ENCODE peak calls at places on chromosomes 5 and 9, in seven cellular contexts. One of them, this sample, is unnamed.

GRCh38 chr5:109997191-109997590 is 307.5 kb downstream of the MAN2A1 start:
- DNase-seq in prostate gland: no peak
- DNase-seq in astrocyte of the spinal cord: no peak
- DNase-seq in mesenchymal stem cell: no peak
- DNase-seq in heart right ventricle: no peak
- DNase-seq in H1: no peak
- DNase-seq in body of pancreas: no peak
- DNase-seq in this sample: no peak

GRCh38 chr9:121826711-121827110 is 175.3 kb downstream of the DAB2IP start:
- DNase-seq in H1: no peak
- DNase-seq in heart right ventricle: no peak
- DNase-seq in prostate gland: no peak
- DNase-seq in body of pancreas: no peak
- DNase-seq in astrocyte of the spinal cord: no peak
- DNase-seq in mesenchymal stem cell: no peak
- DNase-seq in this sample: no peak

GRCh38 chr5:107248065-107248695 is 422.6 kb downstream of the EFNA5 start:
- DNase-seq in H1: peak
- DNase-seq in body of pancreas: peak
- DNase-seq in heart right ventricle: peak
- DNase-seq in astrocyte of the spinal cord: peak
- DNase-seq in mesenchymal stem cell: peak
- DNase-seq in prostate gland: peak
- DNase-seq in this sample: peak

GRCh38 chr5:139335811-139336210 is 5.8 kb upstream of the PAIP2 start:
- DNase-seq in prostate gland: no peak
- DNase-seq in mesenchymal stem cell: no peak
- DNase-seq in astrocyte of the spinal cord: no peak
- DNase-seq in body of pancreas: no peak
- DNase-seq in H1: no peak
- DNase-seq in heart right ventricle: no peak
- DNase-seq in this sample: no peak

GRCh38 chr5:142095035-142095434 is 13.5 kb upstream of the NDFIP1 start:
- DNase-seq in heart right ventricle: no peak
- DNase-seq in H1: no peak
- DNase-seq in prostate gland: no peak
- DNase-seq in astrocyte of the spinal cord: no peak
- DNase-seq in mesenchymal stem cell: no peak
- DNase-seq in body of pancreas: no peak
- DNase-seq in this sample: no peak

GRCh38 chr5:56561-57290 is 35.2 kb upstream of the PLEKHG4B start:
- DNase-seq in mesenchymal stem cell: peak
- DNase-seq in body of pancreas: peak
- DNase-seq in H1: no peak
- DNase-seq in heart right ventricle: no peak
- DNase-seq in prostate gland: no peak
- DNase-seq in astrocyte of the spinal cord: peak
- DNase-seq in this sample: no peak

GRCh38 chr5:31844615-31845345 is 205.8 kb downstream of the PDZD2 start:
- DNase-seq in astrocyte of the spinal cord: no peak
- DNase-seq in prostate gland: no peak
- DNase-seq in heart right ventricle: no peak
- DNase-seq in mesenchymal stem cell: no peak
- DNase-seq in H1: no peak
- DNase-seq in body of pancreas: no peak
- DNase-seq in this sample: no peak

GRCh38 chr9:21873540-21874221 is 71.2 kb downstream of the MTAP start:
- DNase-seq in heart right ventricle: no peak
- DNase-seq in prostate gland: no peak
- DNase-seq in mesenchymal stem cell: peak
- DNase-seq in H1: no peak
- DNase-seq in astrocyte of the spinal cord: peak
- DNase-seq in body of pancreas: no peak
- DNase-seq in this sample: no peak

GRCh38 chr5:150122158-150122510 is 33.5 kb downstream of the PDGFRB start:
- DNase-seq in astrocyte of the spinal cord: no peak
- DNase-seq in body of pancreas: no peak
- DNase-seq in heart right ventricle: no peak
- DNase-seq in H1: no peak
- DNase-seq in prostate gland: no peak
- DNase-seq in mesenchymal stem cell: no peak
- DNase-seq in this sample: no peak

GRCh38 chr9:129193655-129194054 is 15.6 kb upstream of the IER5L start:
- DNase-seq in H1: no peak
- DNase-seq in astrocyte of the spinal cord: no peak
- DNase-seq in mesenchymal stem cell: no peak
- DNase-seq in body of pancreas: no peak
- DNase-seq in prostate gland: no peak
- DNase-seq in heart right ventricle: no peak
- DNase-seq in this sample: no peak

GRCh38 chr9:83403864-83404263 is 134.3 kb downstream of the FRMD3 start:
- DNase-seq in H1: no peak
- DNase-seq in heart right ventricle: no peak
- DNase-seq in mesenchymal stem cell: no peak
- DNase-seq in body of pancreas: no peak
- DNase-seq in prostate gland: no peak
- DNase-seq in astrocyte of the spinal cord: peak
- DNase-seq in this sample: no peak

GRCh38 chr5:152113401-152113800 is 188.8 kb upstream of the GLRA1 start:
- DNase-seq in H1: no peak
- DNase-seq in astrocyte of the spinal cord: peak
- DNase-seq in body of pancreas: no peak
- DNase-seq in prostate gland: no peak
- DNase-seq in mesenchymal stem cell: no peak
- DNase-seq in heart right ventricle: no peak
- DNase-seq in this sample: no peak

DNA sequence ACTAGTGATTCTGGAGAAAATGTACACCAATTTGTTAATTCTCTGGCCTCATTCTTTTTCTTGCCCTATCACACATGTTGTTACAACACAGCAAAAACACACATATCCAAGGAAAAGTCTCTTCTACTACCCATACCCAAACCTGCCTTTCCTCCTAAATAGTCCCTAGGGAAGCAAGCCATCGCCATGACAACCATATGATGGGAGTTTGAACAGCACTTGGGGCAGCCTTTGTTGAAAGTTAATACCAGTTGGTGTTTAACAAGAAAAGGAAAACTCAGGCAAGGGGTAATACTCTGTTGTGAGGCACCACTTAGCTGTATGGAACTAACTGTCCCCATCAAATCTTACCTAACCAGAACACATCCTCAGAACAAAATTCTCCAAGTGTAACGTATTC is 1.7 kb downstream of the TRPM3 start:
- DNase-seq in astrocyte of the spinal cord: no peak
- DNase-seq in heart right ventricle: no peak
- DNase-seq in prostate gland: no peak
- DNase-seq in H1: no peak
- DNase-seq in body of pancreas: no peak
- DNase-seq in mesenchymal stem cell: no peak
- DNase-seq in this sample: peak
- H3K4me3 ChIP-seq in astrocyte of the spinal cord: no peak
- H3K4me3 ChIP-seq in heart right ventricle: no peak
- H3K4me3 ChIP-seq in prostate gland: no peak
- H3K4me3 ChIP-seq in H1: peak
- H3K4me3 ChIP-seq in body of pancreas: no peak
- H3K4me3 ChIP-seq in mesenchymal stem cell: no peak
- H3K4me3 ChIP-seq in this sample: no peak

DNA sequence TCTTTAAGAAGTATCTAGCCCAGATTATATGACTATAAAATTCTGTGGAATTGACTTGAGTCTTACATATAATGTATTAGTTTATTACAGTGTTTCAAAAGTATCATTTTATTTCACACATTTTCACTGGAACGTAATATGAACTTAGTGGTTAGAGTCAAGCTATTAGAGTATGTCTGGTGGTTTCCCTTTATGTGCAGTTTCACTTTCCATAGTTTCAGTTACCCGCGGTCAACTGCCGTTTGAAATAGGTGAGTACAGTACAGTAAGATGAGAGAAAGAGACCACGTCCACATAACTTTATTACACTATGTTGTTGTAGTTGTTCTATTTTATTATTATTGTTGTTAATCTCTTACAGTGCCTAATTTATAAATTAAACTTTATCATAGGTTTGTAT is 50.5 kb downstream of the COMMD10 start:
- DNase-seq in H1: no peak
- DNase-seq in astrocyte of the spinal cord: no peak
- DNase-seq in mesenchymal stem cell: no peak
- DNase-seq in body of pancreas: no peak
- DNase-seq in heart right ventricle: no peak
- DNase-seq in prostate gland: no peak
- DNase-seq in this sample: no peak
- H3K4me3 ChIP-seq in H1: no peak
- H3K4me3 ChIP-seq in astrocyte of the spinal cord: no peak
- H3K4me3 ChIP-seq in mesenchymal stem cell: no peak
- H3K4me3 ChIP-seq in body of pancreas: no peak
- H3K4me3 ChIP-seq in heart right ventricle: no peak
- H3K4me3 ChIP-seq in prostate gland: no peak
- H3K4me3 ChIP-seq in this sample: no peak

DNA sequence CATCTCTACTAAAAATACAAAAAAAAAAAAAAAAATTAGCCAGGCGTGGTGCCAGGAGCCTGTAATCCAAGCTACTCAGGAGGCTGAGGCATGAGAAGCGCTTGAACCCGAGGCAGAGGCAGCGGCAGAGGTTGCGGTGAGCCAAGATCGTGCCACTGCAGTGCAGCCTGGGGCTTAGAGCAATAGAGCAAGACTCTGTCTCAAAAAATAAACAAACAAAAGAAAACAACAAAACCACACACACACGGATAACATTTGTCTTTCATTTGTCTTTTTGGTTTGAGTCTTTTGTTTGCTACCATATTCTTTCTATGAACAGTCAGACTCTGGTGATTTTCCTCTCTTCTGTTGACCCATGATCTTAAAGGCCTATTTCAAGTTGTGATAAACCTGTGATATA is 1168.3 kb upstream of the WWC1 start:
- DNase-seq in prostate gland: no peak
- DNase-seq in astrocyte of the spinal cord: no peak
- DNase-seq in H1: no peak
- DNase-seq in heart right ventricle: no peak
- DNase-seq in mesenchymal stem cell: no peak
- DNase-seq in body of pancreas: no peak
- DNase-seq in this sample: no peak
- H3K4me3 ChIP-seq in prostate gland: no peak
- H3K4me3 ChIP-seq in astrocyte of the spinal cord: no peak
- H3K4me3 ChIP-seq in H1: no peak
- H3K4me3 ChIP-seq in heart right ventricle: no peak
- H3K4me3 ChIP-seq in mesenchymal stem cell: no peak
- H3K4me3 ChIP-seq in body of pancreas: no peak
- H3K4me3 ChIP-seq in this sample: no peak

GRCh38 chr5:78505860-78506259 is 142.7 kb downstream of the LHFPL2 start:
- DNase-seq in H1: no peak
- DNase-seq in heart right ventricle: no peak
- DNase-seq in prostate gland: no peak
- DNase-seq in mesenchymal stem cell: no peak
- DNase-seq in body of pancreas: no peak
- DNase-seq in astrocyte of the spinal cord: no peak
- DNase-seq in this sample: no peak

GRCh38 chr5:78503958-78504357 is 143.5 kb downstream of the SCAMP1 start:
- DNase-seq in mesenchymal stem cell: no peak
- DNase-seq in H1: no peak
- DNase-seq in body of pancreas: no peak
- DNase-seq in prostate gland: no peak
- DNase-seq in astrocyte of the spinal cord: no peak
- DNase-seq in heart right ventricle: no peak
- DNase-seq in this sample: no peak

GRCh38 chr5:78507531-78507930 is 141.0 kb downstream of the LHFPL2 start:
- DNase-seq in H1: no peak
- DNase-seq in heart right ventricle: no peak
- DNase-seq in mesenchymal stem cell: peak
- DNase-seq in prostate gland: no peak
- DNase-seq in astrocyte of the spinal cord: no peak
- DNase-seq in body of pancreas: no peak
- DNase-seq in this sample: no peak

GRCh38 chr5:78506296-78507049 is 142.1 kb downstream of the LHFPL2 start:
- DNase-seq in mesenchymal stem cell: peak
- DNase-seq in astrocyte of the spinal cord: no peak
- DNase-seq in heart right ventricle: no peak
- DNase-seq in prostate gland: no peak
- DNase-seq in body of pancreas: no peak
- DNase-seq in H1: no peak
- DNase-seq in this sample: no peak

DNA sequence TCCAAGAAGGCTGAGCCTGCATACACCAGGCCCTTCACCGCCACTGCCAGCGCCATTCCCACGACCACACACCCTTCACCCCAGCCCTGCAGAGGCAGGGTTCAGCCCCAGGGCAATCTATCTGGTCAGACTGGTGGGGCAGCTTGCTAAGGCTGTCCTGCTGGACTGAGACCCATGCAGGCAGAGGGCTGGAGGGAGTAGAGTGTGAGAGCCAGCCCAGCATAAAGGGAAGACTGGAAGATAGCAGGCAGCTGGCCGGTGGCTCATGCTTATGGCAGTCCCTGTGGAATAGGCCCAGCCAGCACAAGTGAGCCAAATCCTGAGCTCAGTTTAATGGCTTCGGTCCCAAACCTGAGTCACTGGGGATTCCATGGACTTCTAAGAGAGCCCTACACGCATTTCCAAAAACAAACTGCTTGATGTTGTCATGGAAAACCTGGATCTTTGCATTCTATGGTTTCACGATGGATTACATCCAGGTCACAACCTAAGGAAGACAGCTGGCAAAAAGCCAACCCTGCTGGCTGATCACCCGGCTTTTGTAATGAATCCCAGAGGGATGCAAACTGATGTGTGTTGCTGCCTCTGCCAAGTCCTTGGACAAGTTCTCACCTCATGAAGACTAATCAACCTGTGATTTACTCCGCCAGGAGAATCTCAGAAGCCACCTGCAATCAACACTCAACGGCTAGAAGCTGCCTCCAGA is 143.7 kb downstream of the LHFPL2 start:
- DNase-seq in astrocyte of the spinal cord: peak
- DNase-seq in mesenchymal stem cell: peak
- DNase-seq in H1: no peak
- DNase-seq in prostate gland: peak
- DNase-seq in heart right ventricle: peak
- DNase-seq in body of pancreas: peak
- DNase-seq in this sample: no peak
- H3K4me3 ChIP-seq in astrocyte of the spinal cord: no peak
- H3K4me3 ChIP-seq in mesenchymal stem cell: no peak
- H3K4me3 ChIP-seq in H1: no peak
- H3K4me3 ChIP-seq in prostate gland: no peak
- H3K4me3 ChIP-seq in heart right ventricle: no peak
- H3K4me3 ChIP-seq in body of pancreas: no peak
- H3K4me3 ChIP-seq in this sample: no peak

GRCh38 chr5:180689071-180689694 is 39.8 kb upstream of the FLT4 start:
- DNase-seq in astrocyte of the spinal cord: no peak
- DNase-seq in prostate gland: no peak
- DNase-seq in H1: no peak
- DNase-seq in body of pancreas: no peak
- DNase-seq in heart right ventricle: no peak
- DNase-seq in mesenchymal stem cell: no peak
- DNase-seq in this sample: no peak
- H3K4me3 ChIP-seq in astrocyte of the spinal cord: no peak
- H3K4me3 ChIP-seq in prostate gland: no peak
- H3K4me3 ChIP-seq in H1: no peak
- H3K4me3 ChIP-seq in body of pancreas: no peak
- H3K4me3 ChIP-seq in heart right ventricle: no peak
- H3K4me3 ChIP-seq in mesenchymal stem cell: no peak
- H3K4me3 ChIP-seq in this sample: no peak